ENCODE peak calls at places on chromosomes 5 and 9, in six cellular contexts. U is HFFc6, I is Right ventricle myocardium inferior, M is RWPE1, E is T-helper 9 cell, Z is fibroblast of pulmonary artery. S is an unnamed sample.

GRCh38 chr5:150256416-150257064 is 33.0 kb downstream of the CAMK2A start:
- DNase-seq in M (no peak), Z (no peak), U (no peak), I (no peak), E (no peak), S (no peak)

GRCh38 chr9:109812818-109813281 is 32.9 kb downstream of the PALM2AKAP2 start:
- DNase-seq in M (no peak), E (no peak), I (no peak), Z (no peak), U (no peak), S (no peak)

GRCh38 chr9:14021871-14022525 is 291.9 kb downstream of the NFIB start:
- DNase-seq in M (no peak), U (no peak), E (no peak), Z (peak), I (no peak), S (no peak)

GRCh38 chr5:57298985-57299491 is 125.2 kb downstream of the GPBP1 start:
- DNase-seq in I (no peak), U (peak), E (peak), M (peak), Z (peak), S (peak)

GRCh38 chr9:16419124-16419523 is 451.3 kb downstream of the BNC2 start:
- DNase-seq in M (no peak), Z (no peak), I (no peak), U (no peak), E (no peak), S (no peak)

GRCh38 chr5:17327048-17327447 is 109.6 kb downstream of the BASP1 start:
- DNase-seq in U (no peak), E (no peak), M (no peak), I (no peak), Z (no peak), S (no peak)

GRCh38 chr9:136170291-136170901 is 34.5 kb downstream of the LHX3 start:
- DNase-seq in I (peak), E (peak), M (peak), U (no peak), Z (peak), S (peak)

GRCh38 chr5:66903218-66903617 is 293.4 kb downstream of the CD180 start:
- DNase-seq in E (no peak), U (no peak), I (no peak), Z (no peak), M (no peak), S (no peak)

GRCh38 chr5:431711-432050 is 11.3 kb upstream of the EXOC3 start:
- DNase-seq in E (no peak), M (no peak), I (no peak), Z (no peak), U (no peak), S (no peak)

GRCh38 chr5:174504266-174504726 is 220.1 kb upstream of the MSX2 start:
- DNase-seq in I (no peak), U (no peak), Z (peak), M (no peak), E (no peak), S (no peak)

GRCh38 chr5:169945831-169946261 is 34.4 kb downstream of the INSYN2B start:
- DNase-seq in M (peak), E (no peak), I (peak), Z (peak), U (peak), S (peak)

GRCh38 chr5:95760291-95761191 is 29.4 kb downstream of the RHOBTB3 start:
- DNase-seq in M (peak), I (no peak), U (peak), E (no peak), Z (peak), S (no peak)

GRCh38 chr9:123349691-123350480 is 6.1 kb upstream of the CRB2 start:
- DNase-seq in E (peak), U (no peak), I (no peak), Z (peak), M (peak), S (peak)

S was measured in colonic mucosa.